ENCODE peak calls at places on chromosomes 4 and X, in eight cellular contexts. One of them, this sample, is unnamed.

GRCh38 chrX:703466-704210 is 73.0 kb downstream of the SHOX start:
- DNase-seq in lower leg skin: no peak
- DNase-seq in sigmoid colon: no peak
- DNase-seq in GM12892: no peak
- DNase-seq in IMR-90: no peak
- DNase-seq in tibial nerve: no peak
- DNase-seq in transverse colon: no peak
- DNase-seq in uterus: no peak
- DNase-seq in this sample: no peak

GRCh38 chr4:123819362-123820035 is 422.9 kb downstream of the SPRY1 start:
- DNase-seq in lower leg skin: no peak
- DNase-seq in sigmoid colon: no peak
- DNase-seq in GM12892: no peak
- DNase-seq in IMR-90: no peak
- DNase-seq in tibial nerve: no peak
- DNase-seq in transverse colon: no peak
- DNase-seq in uterus: no peak
- DNase-seq in this sample: no peak

GRCh38 chr4:121764702-121765367 is at the start of gene SMIM43:
- DNase-seq in lower leg skin: no peak
- DNase-seq in sigmoid colon: no peak
- DNase-seq in GM12892: no peak
- DNase-seq in IMR-90: no peak
- DNase-seq in tibial nerve: no peak
- DNase-seq in transverse colon: no peak
- DNase-seq in uterus: no peak
- DNase-seq in this sample: no peak

GRCh38 chrX:25002658-25003015 is 13.1 kb downstream of the ARX start:
- DNase-seq in lower leg skin: no peak
- DNase-seq in sigmoid colon: no peak
- DNase-seq in GM12892: no peak
- DNase-seq in IMR-90: no peak
- DNase-seq in tibial nerve: no peak
- DNase-seq in transverse colon: no peak
- DNase-seq in uterus: no peak
- DNase-seq in this sample: no peak

GRCh38 chr4:3348621-3349020 is 55.8 kb downstream of the RGS12 start:
- DNase-seq in lower leg skin: no peak
- DNase-seq in sigmoid colon: no peak
- DNase-seq in GM12892: no peak
- DNase-seq in IMR-90: no peak
- DNase-seq in tibial nerve: no peak
- DNase-seq in transverse colon: no peak
- DNase-seq in uterus: no peak
- DNase-seq in this sample: no peak

GRCh38 chr4:147853706-147854105 is 121.8 kb downstream of the ARHGAP10 start:
- DNase-seq in lower leg skin: no peak
- DNase-seq in sigmoid colon: no peak
- DNase-seq in GM12892: no peak
- DNase-seq in IMR-90: peak
- DNase-seq in tibial nerve: no peak
- DNase-seq in transverse colon: no peak
- DNase-seq in uterus: no peak
- DNase-seq in this sample: no peak

GRCh38 chr4:20422398-20422797 is 170.7 kb downstream of the SLIT2 start:
- DNase-seq in lower leg skin: no peak
- DNase-seq in sigmoid colon: peak
- DNase-seq in GM12892: no peak
- DNase-seq in IMR-90: peak
- DNase-seq in tibial nerve: no peak
- DNase-seq in transverse colon: peak
- DNase-seq in uterus: peak
- DNase-seq in this sample: no peak

GRCh38 chr4:41661447-41662076 is 87.0 kb downstream of the PHOX2B start:
- DNase-seq in lower leg skin: peak
- DNase-seq in sigmoid colon: no peak
- DNase-seq in GM12892: no peak
- DNase-seq in IMR-90: peak
- DNase-seq in tibial nerve: peak
- DNase-seq in transverse colon: peak
- DNase-seq in uterus: peak
- DNase-seq in this sample: no peak

GRCh38 chr4:21811576-21811975 is 137.0 kb downstream of the KCNIP4 start:
- DNase-seq in lower leg skin: no peak
- DNase-seq in sigmoid colon: no peak
- DNase-seq in GM12892: no peak
- DNase-seq in IMR-90: no peak
- DNase-seq in tibial nerve: no peak
- DNase-seq in transverse colon: no peak
- DNase-seq in uterus: no peak
- DNase-seq in this sample: no peak

GRCh38 chrX:50581405-50581804 is 110.8 kb upstream of the DGKK start:
- DNase-seq in lower leg skin: no peak
- DNase-seq in sigmoid colon: no peak
- DNase-seq in GM12892: no peak
- DNase-seq in IMR-90: no peak
- DNase-seq in tibial nerve: no peak
- DNase-seq in transverse colon: no peak
- DNase-seq in uterus: no peak
- DNase-seq in this sample: no peak

GRCh38 chrX:123308663-123309062 is 124.6 kb downstream of the GRIA3 start:
- DNase-seq in lower leg skin: no peak
- DNase-seq in sigmoid colon: no peak
- DNase-seq in GM12892: no peak
- DNase-seq in IMR-90: no peak
- DNase-seq in tibial nerve: no peak
- DNase-seq in transverse colon: no peak
- DNase-seq in uterus: no peak
- DNase-seq in this sample: no peak

GRCh38 chr4:145792429-145792828 is 112.5 kb downstream of the C4orf51 start:
- DNase-seq in lower leg skin: no peak
- DNase-seq in sigmoid colon: no peak
- DNase-seq in GM12892: no peak
- DNase-seq in IMR-90: no peak
- DNase-seq in tibial nerve: no peak
- DNase-seq in transverse colon: no peak
- DNase-seq in uterus: no peak
- DNase-seq in this sample: no peak

GRCh38 chr4:145799225-145799624 is 119.3 kb downstream of the C4orf51 start:
- DNase-seq in lower leg skin: no peak
- DNase-seq in sigmoid colon: no peak
- DNase-seq in GM12892: no peak
- DNase-seq in IMR-90: no peak
- DNase-seq in tibial nerve: no peak
- DNase-seq in transverse colon: no peak
- DNase-seq in uterus: no peak
- DNase-seq in this sample: no peak

GRCh38 chr4:145796338-145796737 is 116.4 kb downstream of the C4orf51 start:
- DNase-seq in lower leg skin: no peak
- DNase-seq in sigmoid colon: no peak
- DNase-seq in GM12892: no peak
- DNase-seq in IMR-90: no peak
- DNase-seq in tibial nerve: no peak
- DNase-seq in transverse colon: no peak
- DNase-seq in uterus: no peak
- DNase-seq in this sample: no peak

GRCh38 chr4:145795535-145795934 is 115.6 kb downstream of the C4orf51 start:
- DNase-seq in lower leg skin: no peak
- DNase-seq in sigmoid colon: no peak
- DNase-seq in GM12892: no peak
- DNase-seq in IMR-90: no peak
- DNase-seq in tibial nerve: no peak
- DNase-seq in transverse colon: no peak
- DNase-seq in uterus: no peak
- DNase-seq in this sample: no peak

GRCh38 chr4:145797278-145797677 is 117.3 kb downstream of the C4orf51 start:
- DNase-seq in lower leg skin: no peak
- DNase-seq in sigmoid colon: no peak
- DNase-seq in GM12892: no peak
- DNase-seq in IMR-90: no peak
- DNase-seq in tibial nerve: no peak
- DNase-seq in transverse colon: no peak
- DNase-seq in uterus: no peak
- DNase-seq in this sample: no peak
- TF ChIP-seq POLR2A in lower leg skin: no peak
- TF ChIP-seq POLR2A in sigmoid colon: no peak
- TF ChIP-seq POLR2A in GM12892: no peak
- TF ChIP-seq POLR2A in IMR-90: no peak
- TF ChIP-seq POLR2A in tibial nerve: no peak
- TF ChIP-seq POLR2A in transverse colon: no peak
- TF ChIP-seq POLR2A in uterus: no peak
- TF ChIP-seq POLR2A in this sample: no peak

GRCh38 chr4:182897601-182898478 is 19.3 kb downstream of the DCTD start:
- DNase-seq in lower leg skin: no peak
- DNase-seq in sigmoid colon: no peak
- DNase-seq in GM12892: no peak
- DNase-seq in IMR-90: no peak
- DNase-seq in tibial nerve: no peak
- DNase-seq in transverse colon: no peak
- DNase-seq in uterus: no peak
- DNase-seq in this sample: no peak
- TF ChIP-seq POLR2A in lower leg skin: no peak
- TF ChIP-seq POLR2A in sigmoid colon: no peak
- TF ChIP-seq POLR2A in GM12892: no peak
- TF ChIP-seq POLR2A in IMR-90: no peak
- TF ChIP-seq POLR2A in tibial nerve: no peak
- TF ChIP-seq POLR2A in transverse colon: no peak
- TF ChIP-seq POLR2A in uterus: no peak
- TF ChIP-seq POLR2A in this sample: no peak

GRCh38 chrX:73850124-73851013 is 287.4 kb downstream of the CHIC1 start:
- DNase-seq in lower leg skin: no peak
- DNase-seq in sigmoid colon: peak
- DNase-seq in GM12892: no peak
- DNase-seq in IMR-90: peak
- DNase-seq in tibial nerve: no peak
- DNase-seq in transverse colon: peak
- DNase-seq in uterus: peak
- DNase-seq in this sample: no peak

GRCh38 chrX:73849054-73849453 is 286.1 kb downstream of the CHIC1 start:
- DNase-seq in lower leg skin: no peak
- DNase-seq in sigmoid colon: no peak
- DNase-seq in GM12892: no peak
- DNase-seq in IMR-90: no peak
- DNase-seq in tibial nerve: no peak
- DNase-seq in transverse colon: no peak
- DNase-seq in uterus: no peak
- DNase-seq in this sample: no peak

GRCh38 chrX:73852022-73852421 is 289.0 kb downstream of the CHIC1 start:
- DNase-seq in lower leg skin: no peak
- DNase-seq in sigmoid colon: no peak
- DNase-seq in GM12892: no peak
- DNase-seq in IMR-90: no peak
- DNase-seq in tibial nerve: no peak
- DNase-seq in transverse colon: no peak
- DNase-seq in uterus: no peak
- DNase-seq in this sample: no peak

GRCh38 chrX:73847991-73848390 is 285.0 kb downstream of the CHIC1 start:
- DNase-seq in lower leg skin: no peak
- DNase-seq in sigmoid colon: no peak
- DNase-seq in GM12892: no peak
- DNase-seq in IMR-90: no peak
- DNase-seq in tibial nerve: no peak
- DNase-seq in transverse colon: no peak
- DNase-seq in uterus: no peak
- DNase-seq in this sample: no peak

GRCh38 chrX:73851014-73852009 is 288.3 kb downstream of the CHIC1 start:
- DNase-seq in lower leg skin: no peak
- DNase-seq in sigmoid colon: peak
- DNase-seq in GM12892: peak
- DNase-seq in IMR-90: peak
- DNase-seq in tibial nerve: no peak
- DNase-seq in transverse colon: peak
- DNase-seq in uterus: peak
- DNase-seq in this sample: peak
- TF ChIP-seq POLR2A in lower leg skin: no peak
- TF ChIP-seq POLR2A in sigmoid colon: no peak
- TF ChIP-seq POLR2A in GM12892: peak
- TF ChIP-seq POLR2A in IMR-90: no peak
- TF ChIP-seq POLR2A in tibial nerve: no peak
- TF ChIP-seq POLR2A in transverse colon: no peak
- TF ChIP-seq POLR2A in uterus: no peak
- TF ChIP-seq POLR2A in this sample: no peak

GRCh38 chr4:477686-478085 is 21.3 kb downstream of the ZNF721 start:
- DNase-seq in lower leg skin: no peak
- DNase-seq in sigmoid colon: no peak
- DNase-seq in GM12892: no peak
- DNase-seq in IMR-90: no peak
- DNase-seq in tibial nerve: no peak
- DNase-seq in transverse colon: no peak
- DNase-seq in uterus: no peak
- DNase-seq in this sample: no peak

GRCh38 chr4:476501-476900 is 22.5 kb downstream of the ZNF721 start:
- DNase-seq in lower leg skin: no peak
- DNase-seq in sigmoid colon: no peak
- DNase-seq in GM12892: no peak
- DNase-seq in IMR-90: peak
- DNase-seq in tibial nerve: no peak
- DNase-seq in transverse colon: no peak
- DNase-seq in uterus: no peak
- DNase-seq in this sample: no peak

GRCh38 chr4:472881-473574 is 25.9 kb downstream of the ZNF721 start:
- DNase-seq in lower leg skin: no peak
- DNase-seq in sigmoid colon: no peak
- DNase-seq in GM12892: no peak
- DNase-seq in IMR-90: peak
- DNase-seq in tibial nerve: no peak
- DNase-seq in transverse colon: no peak
- DNase-seq in uterus: no peak
- DNase-seq in this sample: no peak

GRCh38 chr4:475962-476361 is 23.0 kb downstream of the ZNF721 start:
- DNase-seq in lower leg skin: no peak
- DNase-seq in sigmoid colon: no peak
- DNase-seq in GM12892: no peak
- DNase-seq in IMR-90: no peak
- DNase-seq in tibial nerve: no peak
- DNase-seq in transverse colon: no peak
- DNase-seq in uterus: no peak
- DNase-seq in this sample: no peak

DNA sequence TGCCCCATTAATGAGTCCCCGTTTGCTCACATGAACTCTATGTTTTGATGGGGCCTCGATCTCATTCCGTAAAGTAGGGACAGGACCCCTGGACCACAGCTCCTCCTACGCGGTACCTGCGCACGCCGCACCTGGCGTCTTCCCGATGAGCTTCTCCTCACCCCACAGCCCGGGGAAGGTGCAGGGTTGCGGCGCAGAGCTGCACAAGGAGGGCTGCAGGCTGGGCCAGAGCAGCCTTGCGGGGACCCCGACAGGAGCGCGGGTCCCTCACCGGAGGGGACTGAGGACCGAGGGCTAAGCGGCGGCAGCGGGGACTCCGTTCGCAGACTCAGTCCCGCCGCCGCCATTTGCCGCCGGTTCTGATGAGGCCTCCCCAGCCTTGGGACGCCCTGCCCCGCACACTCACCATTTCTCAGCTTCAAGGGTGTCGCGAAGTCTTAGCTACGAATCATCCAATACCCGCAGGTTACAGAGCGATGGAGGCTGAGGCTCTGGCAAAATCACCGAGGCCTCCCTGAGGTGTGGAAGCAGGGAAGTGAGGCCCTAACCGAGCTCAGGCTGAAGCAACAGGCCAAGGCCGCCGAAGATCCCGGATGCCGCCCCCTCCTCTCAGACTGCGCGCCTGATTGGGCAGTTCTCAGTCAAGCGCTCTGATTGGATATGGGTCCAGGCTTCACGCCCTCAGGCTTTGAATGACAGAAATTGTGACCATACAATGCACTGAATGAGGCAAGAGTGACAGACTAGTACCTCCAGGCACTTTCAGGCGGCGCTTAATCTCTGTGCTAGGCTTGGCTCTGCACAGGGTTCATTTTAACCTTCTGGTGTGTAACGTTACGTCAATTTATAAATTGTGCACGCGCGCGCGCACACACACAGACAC is 25.1 kb downstream of the ZNF721 start:
- DNase-seq in lower leg skin: peak
- DNase-seq in sigmoid colon: peak
- DNase-seq in GM12892: peak
- DNase-seq in IMR-90: peak
- DNase-seq in tibial nerve: peak
- DNase-seq in transverse colon: peak
- DNase-seq in uterus: peak
- DNase-seq in this sample: peak
- TF ChIP-seq POLR2A in lower leg skin: peak
- TF ChIP-seq POLR2A in sigmoid colon: peak
- TF ChIP-seq POLR2A in GM12892: peak
- TF ChIP-seq POLR2A in IMR-90: peak
- TF ChIP-seq POLR2A in tibial nerve: peak
- TF ChIP-seq POLR2A in transverse colon: peak
- TF ChIP-seq POLR2A in uterus: peak
- TF ChIP-seq POLR2A in this sample: peak

This sample was measured in spleen.